ENCODE peak calls at places on chromosome 11, in nine cellular contexts. L is left ventricle myocardium superior; P is SW480; V is Right ventricle myocardium superior; R is ovary; E is activated CD4-positive, CD25-positive, alpha-beta regulatory T cell; I is stimulated activated CD4-positive, alpha-beta T cell treated with anti-CD3 and anti-CD28 coated beads, TNF-alpha, amount 100 ng/mL, for 1 hour; D is HS-5; J is AG04450. X is an unnamed sample.
A peak's percentile ranks its signal among the peaks of the same experiment; 100 is the strongest.

GRCh38 chr11:1670928-1671371 is 26.0 kb upstream of the KRTAP5-6 start:
- DNase-seq in D (no peak), L (no peak), E (no peak), P (no peak), V (no peak), J (no peak), R (no peak), I (no peak), X (no peak)

GRCh38 chr11:60987577-60988277 is 16.2 kb downstream of the CD6 start:
- DNase-seq in E (no peak), D (no peak), R (no peak), P (no peak), I (no peak), J (no peak), L (no peak), V (no peak), X (no peak)

GRCh38 chr11:124776865-124777645 is 15.0 kb upstream of the ESAM start:
- DNase-seq in E (no peak), V (no peak), I (no peak), R (no peak), L (no peak), J (no peak), P (no peak), D (no peak), X (no peak)

GRCh38 chr11:130022799-130023198 is 20.2 kb upstream of the PRDM10 start:
- DNase-seq in D (no peak), R (no peak), I (no peak), J (no peak), E (no peak), V (no peak), P (no peak), L (no peak), X (no peak)

GRCh38 chr11:68261006-68261405 is 10.8 kb downstream of the C11orf24 start:
- DNase-seq in J (no peak), D (no peak), V (no peak), P (no peak), R (no peak), I (no peak), L (no peak), E (no peak), X (no peak)

GRCh38 chr11:88475991-88476418 is 138.5 kb upstream of the CTSC start:
- DNase-seq in J (no peak), I (no peak), L (no peak), D (no peak), P (no peak), R (no peak), E (no peak), V (no peak), X (no peak)

GRCh38 chr11:78205256-78205655 is 16.5 kb downstream of the USP35 start:
- DNase-seq in D (no peak), R (no peak), L (no peak), V (no peak), E (no peak), I (no peak), P (no peak), J (no peak), X (no peak)

GRCh38 chr11:67372993-67373915 is at the start of gene CLCF1:
- DNase-seq in I (peak; percentile 60), V (peak; percentile 75), R (peak; percentile 84), P (peak; percentile 59), D (no peak), J (peak; percentile 63), E (peak; percentile 65), L (peak; percentile 81), X (peak; percentile 74)

GRCh38 chr11:1532606-1533341 is 39.3 kb downstream of the DUSP8 start:
- DNase-seq in R (no peak), P (no peak), J (no peak), V (peak; percentile 32), E (no peak), L (peak; percentile 32), I (no peak), D (no peak), X (no peak)

GRCh38 chr11:134033696-134034491 is 35.0 kb upstream of the JAM3 start:
- DNase-seq in E (peak; percentile 42), D (no peak), L (peak; percentile 90), J (peak; percentile 74), R (peak; percentile 86), P (peak; percentile 91), V (peak; percentile 90), I (peak; percentile 30), X (peak; percentile 62)

GRCh38 chr11:2750601-2751522 is 51.1 kb upstream of the KCNQ1OT1 start:
- DNase-seq in D (no peak), I (no peak), E (no peak), V (peak; percentile 48), P (no peak), L (peak; percentile 37), J (no peak), R (peak; percentile 60), X (no peak)

GRCh38 chr11:93935826-93936225 is 85.3 kb upstream of the HEPHL1 start:
- DNase-seq in E (no peak), L (no peak), P (no peak), I (no peak), V (no peak), J (no peak), D (no peak), R (no peak), X (no peak)

GRCh38 chr11:61917357-61918109 is at the start of gene RAB3IL1:
- DNase-seq in E (no peak), J (no peak), D (peak; percentile 5), V (peak; percentile 84), I (no peak), L (peak; percentile 89), P (peak; percentile 23), R (peak; percentile 82), X (no peak)

GRCh38 chr11:126310229-126310991 is 6.5 kb downstream of the DCPS start:
- DNase-seq in L (peak; percentile 86), D (no peak), P (peak; percentile 69), V (peak; percentile 83), J (no peak), E (no peak), I (no peak), R (peak; percentile 87), X (no peak)

GRCh38 chr11:120344302-120345004 is 8.2 kb downstream of the ARHGEF12 start:
- DNase-seq in P (peak; percentile 87), V (no peak), L (no peak), J (no peak), R (no peak), E (no peak), I (no peak), D (no peak), X (no peak)

GRCh38 chr11:68120212-68121066 is 749 bp downstream of the CHKA start:
- DNase-seq in P (peak; percentile 35), R (peak; percentile 65), L (peak; percentile 75), J (no peak), D (no peak), E (no peak), V (peak; percentile 79), I (no peak), X (no peak)

GRCh38 chr11:125441648-125442410 is 54.2 kb downstream of the FEZ1 start:
- DNase-seq in J (no peak), R (no peak), V (no peak), D (no peak), E (no peak), P (no peak), L (no peak), I (no peak), X (no peak)

GRCh38 chr11:93032580-93032979 is 63.1 kb downstream of the MTNR1B start:
- DNase-seq in I (no peak), V (no peak), E (no peak), L (no peak), D (no peak), R (no peak), P (no peak), J (no peak), X (no peak)

GRCh38 chr11:10908215-10908990 is 50.5 kb upstream of the ZBED5 start:
- DNase-seq in R (no peak), D (peak; percentile 62), I (no peak), J (peak; percentile 86), E (no peak), V (no peak), L (no peak), P (peak; percentile 27), X (peak; percentile 65)

GRCh38 chr11:10309163-10310093 is 4.6 kb downstream of the ADM start:
- DNase-seq in I (no peak), V (peak; percentile 78), P (peak; percentile 72), E (no peak), J (no peak), D (peak; percentile 98), L (peak; percentile 76), R (peak; percentile 65), X (peak; percentile 88)

GRCh38 chr11:130827697-130828377 is 88.4 kb downstream of the SNX19 start:
- DNase-seq in R (peak; percentile 44), J (peak; percentile 43), V (peak; percentile 80), E (no peak), I (no peak), P (peak; percentile 72), D (no peak), L (peak; percentile 80), X (no peak)

GRCh38 chr11:45870706-45871105 is 14.7 kb upstream of the MAPK8IP1 start:
- DNase-seq in I (no peak), L (no peak), R (no peak), J (no peak), D (no peak), E (no peak), P (no peak), V (no peak), X (no peak)

GRCh38 chr11:96256213-96256580 is 86.8 kb downstream of the MAML2 start:
- DNase-seq in R (no peak), I (no peak), J (no peak), V (no peak), P (no peak), D (no peak), E (no peak), L (no peak), X (no peak)

GRCh38 chr11:109978895-109979294 is 114.3 kb upstream of the ZC3H12C start:
- DNase-seq in V (no peak), E (no peak), I (no peak), R (no peak), L (no peak), J (no peak), D (no peak), P (no peak), X (no peak)

GRCh38 chr11:26649884-26650283 is 72.0 kb downstream of the SLC5A12 start:
- DNase-seq in E (no peak), R (no peak), D (peak; percentile 23), I (no peak), L (no peak), P (peak; percentile 74), V (no peak), J (peak; percentile 32), X (peak; percentile 38)

GRCh38 chr11:94151903-94152677 is 23.4 kb downstream of the PANX1 start:
- DNase-seq in P (peak; percentile 86), J (no peak), E (no peak), R (no peak), I (no peak), D (peak; percentile 82), V (no peak), L (no peak), X (no peak)

GRCh38 chr11:116610190-116610589 is 162.6 kb downstream of the BUD13 start:
- DNase-seq in L (no peak), R (no peak), J (no peak), P (no peak), D (no peak), E (no peak), V (no peak), I (no peak), X (no peak)

GRCh38 chr11:73931039-73931645 is 19.7 kb upstream of the DNAJB13 start:
- DNase-seq in J (peak; percentile 54), E (no peak), P (peak; percentile 75), L (no peak), D (peak; percentile 16), I (no peak), R (no peak), V (no peak), X (peak; percentile 29)

GRCh38 chr11:108803781-108804180 is 138.9 kb downstream of the DDX10 start:
- DNase-seq in I (no peak), J (no peak), R (no peak), E (no peak), L (no peak), V (no peak), D (no peak), P (no peak), X (no peak)

GRCh38 chr11:2466069-2466801 is 21.4 kb downstream of the KCNQ1 start:
- DNase-seq in V (no peak), D (no peak), P (no peak), L (no peak), E (no peak), I (no peak), R (no peak), J (no peak), X (no peak)

GRCh38 chr11:62851807-62852522 is 12.6 kb upstream of the WDR74 start:
- DNase-seq in V (no peak), I (no peak), P (no peak), L (no peak), E (no peak), J (no peak), D (no peak), R (no peak), X (no peak)

X was measured in AG09319.